ENCODE peak calls at places on chromosomes 16 and 17, in nine cellular contexts. I is body of pancreas, H is HCT116, L is gastrocnemius medialis, C is heart left ventricle, R is lower leg skin, W is A549, K is prostate gland, N is IMR-90. Y is an unnamed sample.

GRCh38 chr17:10875984-10876555 is 38.2 kb upstream of the PIRT start:
- DNase-seq in I (peak; percentile 62), H (peak; percentile 36), L (no peak), C (peak; percentile 41), R (no peak), W (peak; percentile 57), K (peak; percentile 19), N (peak; percentile 17), Y (peak; percentile 8)

GRCh38 chr16:64590516-64590915 is 531.3 kb downstream of the CDH11 start:
- DNase-seq in I (no peak), H (no peak), L (no peak), C (no peak), R (no peak), W (peak; percentile 11), K (no peak), N (peak; percentile 9), Y (no peak)

GRCh38 chr17:71402661-71403141 is 718.1 kb upstream of the SOX9 start:
- DNase-seq in I (peak; percentile 5), H (no peak), L (no peak), C (no peak), R (no peak), W (peak; percentile 17), K (no peak), N (no peak), Y (no peak)

GRCh38 chr16:77556203-77556602 is 121.4 kb upstream of the ADAMTS18 start:
- DNase-seq in I (no peak), H (no peak), L (no peak), C (no peak), R (no peak), W (no peak), K (no peak), N (no peak), Y (no peak)

GRCh38 chr16:70638814-70639792 is 7.3 kb upstream of the IL34 start:
- DNase-seq in I (no peak), H (no peak), L (no peak), C (no peak), R (no peak), W (no peak), K (no peak), N (peak; percentile 87), Y (no peak)

GRCh38 chr16:4556112-4556511 is at the start of gene C16orf96:
- DNase-seq in I (no peak), H (no peak), L (no peak), C (no peak), R (no peak), W (peak; percentile 19), K (no peak), N (no peak), Y (no peak)

GRCh38 chr17:68101992-68102758 is 66.6 kb downstream of the KPNA2 start:
- DNase-seq in I (peak; percentile 50), H (no peak), L (no peak), C (no peak), R (peak; percentile 86), W (peak; percentile 23), K (peak; percentile 16), N (no peak), Y (no peak)

GRCh38 chr17:19723967-19724366 is 7.6 kb upstream of the SLC47A2 start:
- DNase-seq in I (no peak), H (no peak), L (no peak), C (no peak), R (no peak), W (no peak), K (peak; percentile 72), N (no peak), Y (no peak)

GRCh38 chr16:51154271-51155171 is 3.5 kb upstream of the SALL1 start:
- DNase-seq in I (no peak), H (no peak), L (no peak), C (no peak), R (no peak), W (no peak), K (no peak), N (no peak), Y (no peak)

GRCh38 chr16:17395849-17396480 is 74.8 kb downstream of the XYLT1 start:
- DNase-seq in I (peak; percentile 69), H (no peak), L (no peak), C (peak; percentile 54), R (peak; percentile 76), W (no peak), K (no peak), N (no peak), Y (no peak)

GRCh38 chr17:65888649-65889048 is 303.3 kb downstream of the CEP112 start:
- DNase-seq in I (no peak), H (no peak), L (no peak), C (no peak), R (no peak), W (no peak), K (no peak), N (peak; percentile 66), Y (no peak)

GRCh38 chr16:64738321-64738960 is 383.4 kb downstream of the CDH11 start:
- DNase-seq in I (no peak), H (no peak), L (no peak), C (no peak), R (no peak), W (no peak), K (no peak), N (peak; percentile 66), Y (no peak)

GRCh38 chr16:89431158-89431584 is 59.2 kb downstream of the ANKRD11 start:
- DNase-seq in I (peak; percentile 53), H (no peak), L (no peak), C (no peak), R (no peak), W (peak; percentile 70), K (peak; percentile 71), N (peak; percentile 96), Y (no peak)

GRCh38 chr17:44333371-44333770 is 8.7 kb upstream of the SLC25A39 start:
- DNase-seq in I (no peak), H (no peak), L (peak; percentile 32), C (no peak), R (no peak), W (no peak), K (no peak), N (no peak), Y (no peak)

GRCh38 chr17:7004398-7005253 is 7.8 kb upstream of the RNASEK start:
- DNase-seq in I (no peak), H (peak; percentile 56), L (no peak), C (no peak), R (no peak), W (peak; percentile 85), K (peak; percentile 47), N (peak; percentile 54), Y (no peak)

GRCh38 chr17:8204761-8205555 is 5.4 kb downstream of the AURKB start:
- DNase-seq in I (no peak), H (no peak), L (no peak), C (no peak), R (no peak), W (no peak), K (no peak), N (no peak), Y (no peak)
- TF ChIP-seq POLR2A in I (no peak), H (no peak), L (no peak), C (no peak), R (no peak), W (no peak), K (no peak), N (no peak), Y (peak; percentile 17)

GRCh38 chr16:35492225-35492624 is 2032.8 kb downstream of the TP53TG3F start:
- DNase-seq in I (no peak), H (no peak), L (no peak), C (no peak), R (no peak), W (no peak), K (no peak), N (no peak), Y (no peak)
- TF ChIP-seq POLR2A in I (no peak), H (no peak), L (no peak), C (no peak), R (no peak), W (no peak), K (no peak), N (no peak), Y (no peak)

GRCh38 chr17:28317965-28318758 is 838 bp upstream of the TMEM97 start:
- DNase-seq in I (no peak), H (no peak), L (no peak), C (no peak), R (no peak), W (no peak), K (no peak), N (no peak), Y (peak; percentile 32)

GRCh38 chr17:28317099-28317964 is 1.7 kb upstream of the TMEM97 start:
- DNase-seq in I (no peak), H (no peak), L (no peak), C (no peak), R (no peak), W (no peak), K (no peak), N (no peak), Y (no peak)

GRCh38 chr17:28320215-28321061 is 1.4 kb downstream of the TMEM97 start:
- DNase-seq in I (no peak), H (no peak), L (no peak), C (no peak), R (no peak), W (no peak), K (no peak), N (no peak), Y (no peak)

GRCh38 chr17:28315846-28316705 is 2.9 kb upstream of the TMEM97 start:
- DNase-seq in I (no peak), H (no peak), L (no peak), C (no peak), R (no peak), W (no peak), K (no peak), N (no peak), Y (no peak)

GRCh38 chr17:28318759-28319660 is at the start of gene TMEM97:
- DNase-seq in I (peak; percentile 99), H (peak; percentile 90), L (peak; percentile 97), C (peak; percentile 97), R (peak; percentile 99), W (peak; percentile 98), K (peak; percentile 96), N (peak; percentile 97), Y (peak; percentile 94)
- TF ChIP-seq POLR2A in I (peak; percentile 89), H (peak; percentile 29), L (peak; percentile 59), C (no peak), R (no peak), W (peak; percentile 80), K (peak; percentile 45), N (no peak), Y (peak; percentile 84)

GRCh38 chr17:81697261-81698044 is 5.7 kb upstream of the MRPL12 start:
- DNase-seq in I (no peak), H (no peak), L (peak; percentile 52), C (no peak), R (no peak), W (no peak), K (no peak), N (no peak), Y (no peak)

GRCh38 chr17:81702934-81703746 is at the start of gene MRPL12:
- DNase-seq in I (peak; percentile 95), H (peak; percentile 90), L (peak; percentile 89), C (peak; percentile 96), R (peak; percentile 98), W (peak; percentile 96), K (peak; percentile 94), N (peak; percentile 89), Y (peak; percentile 99)

GRCh38 chr17:81700353-81701287 is 2.5 kb upstream of the MRPL12 start:
- DNase-seq in I (no peak), H (no peak), L (no peak), C (no peak), R (no peak), W (no peak), K (no peak), N (no peak), Y (no peak)

GRCh38 chr17:81703747-81704654 is 834 bp downstream of the MRPL12 start:
- DNase-seq in I (no peak), H (no peak), L (no peak), C (no peak), R (no peak), W (no peak), K (no peak), N (no peak), Y (no peak)

GRCh38 chr17:81701288-81702071 is 1.7 kb upstream of the MRPL12 start:
- DNase-seq in I (no peak), H (no peak), L (no peak), C (no peak), R (no peak), W (no peak), K (no peak), N (no peak), Y (no peak)
- TF ChIP-seq POLR2A in I (no peak), H (no peak), L (no peak), C (no peak), R (no peak), W (no peak), K (no peak), N (no peak), Y (peak; percentile 11)